ENCODE peak calls at places on chromosomes 7 and 10, in four cellular contexts. Q is transverse colon, D is SK-N-MC, E is stomach. I is an unnamed sample.
A peak's percentile ranks its signal among the peaks of the same experiment; 100 is the strongest.

GRCh38 chr10:61669849-61670248 is 7.1 kb downstream of the CABCOCO1 start:
- DNase-seq in Q (no peak), D (no peak), E (no peak), I (no peak)

GRCh38 chr10:86411281-86411841 is 44.8 kb upstream of the GRID1 start:
- DNase-seq in Q (no peak), D (no peak), E (no peak), I (no peak)

GRCh38 chr10:76231258-76231934 is 800.0 kb downstream of the LRMDA start:
- DNase-seq in Q (no peak), D (no peak), E (no peak), I (no peak)

GRCh38 chr7:105985250-105985649 is 22.2 kb downstream of the CDHR3 start:
- DNase-seq in Q (no peak), D (no peak), E (no peak), I (no peak)

GRCh38 chr7:93877742-93878141 is 12.8 kb downstream of the TFPI2 start:
- DNase-seq in Q (no peak), D (no peak), E (no peak), I (no peak)

GRCh38 chr10:4672199-4672598 is 153.8 kb upstream of the AKR1E2 start:
- DNase-seq in Q (no peak), D (no peak), E (no peak), I (no peak)

GRCh38 chr7:6260291-6261183 is 11.9 kb downstream of the CYTH3 start:
- DNase-seq in Q (no peak), D (no peak), E (no peak), I (no peak)

GRCh38 chr7:19051767-19052375 is 65.6 kb downstream of the TWIST1 start:
- DNase-seq in Q (peak; percentile 18), D (no peak), E (peak; percentile 37), I (no peak)

GRCh38 chr7:27191716-27192545 is 6.9 kb upstream of the HOXA11 start:
- DNase-seq in Q (peak; percentile 48), D (no peak), E (peak; percentile 24), I (peak; percentile 91)

GRCh38 chr7:157412021-157412443 is 75.2 kb downstream of the DNAJB6 start:
- DNase-seq in Q (no peak), D (no peak), E (no peak), I (no peak)

GRCh38 chr10:119826777-119827176 is 45.9 kb downstream of the MCMBP start:
- DNase-seq in Q (no peak), D (no peak), E (no peak), I (no peak)

GRCh38 chr7:84693483-84693882 is 493.4 kb downstream of the SEMA3D start:
- DNase-seq in Q (no peak), D (no peak), E (no peak), I (no peak)

GRCh38 chr10:132322621-132323048 is 9.4 kb upstream of the LRRC27 start:
- DNase-seq in Q (no peak), D (no peak), E (no peak), I (peak; percentile 52)

GRCh38 chr10:132314336-132314735 is 6.6 kb upstream of the STK32C start:
- DNase-seq in Q (no peak), D (no peak), E (no peak), I (no peak)

GRCh38 chr10:132320776-132321469 is 11.1 kb upstream of the LRRC27 start:
- DNase-seq in Q (no peak), D (no peak), E (no peak), I (no peak)

GRCh38 chr10:132321726-132322125 is 10.3 kb upstream of the LRRC27 start:
- DNase-seq in Q (no peak), D (no peak), E (no peak), I (peak; percentile 50)

DNA sequence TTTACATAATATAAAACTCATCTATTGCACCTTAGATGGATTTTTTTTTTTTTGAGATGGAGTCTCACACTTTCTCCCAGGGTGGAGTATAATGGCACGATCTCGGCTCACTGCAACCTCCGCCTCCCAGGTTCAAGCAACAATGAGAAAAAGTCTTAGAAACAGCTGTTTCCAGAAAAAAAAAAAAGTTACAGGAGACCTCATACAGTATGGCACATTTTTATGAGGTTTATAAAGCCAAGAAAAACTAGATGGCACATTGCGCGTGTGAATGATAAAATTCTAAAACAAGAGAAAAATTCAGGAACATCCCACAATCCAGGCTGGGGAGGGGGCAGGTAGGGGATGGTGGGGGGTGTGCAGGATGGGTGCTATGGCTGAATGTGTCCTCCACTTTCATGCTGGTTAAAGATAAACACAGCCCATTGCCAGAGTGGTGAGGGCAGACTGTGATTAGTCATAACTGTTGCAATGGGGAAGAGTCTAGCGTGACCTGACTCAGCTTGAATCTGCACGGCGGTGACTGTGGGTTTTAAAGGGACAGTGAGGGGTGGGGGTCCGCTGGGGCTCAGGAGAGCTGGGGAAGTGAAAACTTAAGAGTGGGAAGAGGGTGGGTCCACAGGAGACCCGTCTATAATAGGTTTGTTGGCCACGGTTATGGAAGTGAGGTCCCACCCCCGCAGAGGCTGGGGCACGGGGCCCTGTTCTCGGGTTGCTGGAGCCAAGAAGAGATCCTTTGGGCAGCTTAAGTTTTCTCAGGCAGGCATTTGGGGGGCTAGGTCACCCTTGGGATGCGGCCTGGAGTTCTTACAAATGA is 11.9 kb upstream of the LRRC27 start:
- DNase-seq in Q (no peak), D (no peak), E (no peak), I (no peak)
- TF ChIP-seq POLR2AphosphoS5 in Q (no peak), D (no peak), E (no peak), I (no peak)

GRCh38 chr10:12876266-12876665 is 125.2 kb downstream of the CCDC3 start:
- DNase-seq in Q (no peak), D (no peak), E (no peak), I (no peak)

GRCh38 chr10:12874501-12874900 is 127.0 kb downstream of the CCDC3 start:
- DNase-seq in Q (no peak), D (no peak), E (no peak), I (no peak)

GRCh38 chr10:12872577-12872976 is 128.9 kb downstream of the CCDC3 start:
- DNase-seq in Q (no peak), D (no peak), E (no peak), I (no peak)

GRCh38 chr10:12873172-12873571 is 128.3 kb downstream of the CCDC3 start:
- DNase-seq in Q (no peak), D (no peak), E (no peak), I (no peak)

GRCh38 chr10:12875100-12875499 is 126.4 kb downstream of the CCDC3 start:
- DNase-seq in Q (no peak), D (no peak), E (no peak), I (no peak)
- TF ChIP-seq POLR2AphosphoS5 in Q (peak; percentile 16), D (no peak), E (no peak), I (no peak)

GRCh38 chr7:52973126-52973525 is 62.3 kb upstream of the POM121L12 start:
- DNase-seq in Q (no peak), D (no peak), E (no peak), I (no peak)
- TF ChIP-seq POLR2AphosphoS5 in Q (no peak), D (no peak), E (no peak), I (no peak)

DNA sequence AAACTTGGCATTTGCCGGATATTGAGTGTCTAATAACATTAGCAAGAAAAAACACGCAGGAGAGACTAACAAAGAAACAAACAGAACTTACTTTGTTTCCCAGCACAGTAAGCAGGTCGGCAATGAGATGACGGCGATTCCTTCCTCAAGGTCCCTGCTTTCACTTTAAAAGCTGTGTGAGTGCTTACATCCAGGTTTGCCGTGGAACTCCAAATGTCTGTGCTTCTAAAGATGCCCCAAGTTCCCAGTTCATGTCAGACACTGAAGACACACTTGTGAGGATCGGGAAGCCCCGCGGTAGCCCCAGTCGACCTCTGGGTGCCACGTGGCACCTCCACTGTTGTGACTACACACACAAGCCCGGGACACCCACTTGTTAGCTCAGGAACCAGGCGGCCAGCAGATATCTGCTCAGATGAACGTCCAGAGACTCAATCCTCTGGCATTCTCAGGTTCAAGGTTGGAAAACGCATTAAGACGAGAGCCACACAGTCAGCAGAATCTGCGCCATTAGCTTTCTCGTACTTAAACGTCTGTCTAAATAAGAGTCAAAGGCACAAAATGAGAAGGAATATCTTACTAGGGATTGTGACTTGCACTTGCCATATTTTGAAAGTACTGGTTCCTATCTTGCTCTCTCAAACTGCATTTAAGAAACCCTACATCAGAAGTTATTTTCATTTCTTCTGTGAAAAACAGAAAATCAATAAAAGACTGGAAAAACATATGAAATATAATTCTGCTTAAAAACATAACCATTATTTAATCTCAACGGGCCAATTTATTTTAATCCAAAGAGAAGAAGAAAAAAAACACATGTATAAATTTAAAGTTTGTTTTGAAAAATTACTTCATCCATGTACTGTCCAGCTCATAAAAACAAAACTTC is 207.6 kb upstream of the KLF14 start:
- DNase-seq in Q (peak; percentile 72), D (no peak), E (peak; percentile 67), I (no peak)
- TF ChIP-seq POLR2AphosphoS5 in Q (peak; percentile 61), D (peak; percentile 58), E (no peak), I (no peak)

DNA sequence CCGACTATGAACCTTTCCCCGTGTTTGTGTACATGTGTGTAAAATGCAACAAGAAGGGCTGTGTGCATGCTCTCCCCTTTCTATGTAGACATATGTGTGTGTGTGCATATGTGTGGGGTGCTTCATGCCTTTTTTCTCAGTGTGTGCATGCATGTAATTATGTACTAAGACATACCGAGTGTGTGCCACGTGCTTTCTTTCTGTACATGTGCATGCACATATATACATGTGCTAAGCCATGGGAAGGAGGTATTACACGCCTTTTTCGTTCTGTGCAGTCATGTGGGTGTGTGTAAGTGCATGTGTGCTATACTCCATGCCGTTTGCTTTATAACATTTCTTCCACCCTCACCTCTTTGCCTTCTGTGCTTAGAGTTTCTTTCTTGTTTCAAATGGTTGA is 544.3 kb downstream of the TNS3 start:
- DNase-seq in Q (no peak), D (no peak), E (no peak), I (no peak)
- TF ChIP-seq POLR2AphosphoS5 in Q (no peak), D (no peak), E (no peak), I (no peak)

GRCh38 chr10:92742331-92743228 is 52.8 kb downstream of the HHEX start:
- DNase-seq in Q (peak; percentile 26), D (no peak), E (no peak), I (no peak)
- TF ChIP-seq POLR2AphosphoS5 in Q (no peak), D (no peak), E (no peak), I (no peak)

GRCh38 chr10:28220811-28221210 is 82.1 kb downstream of the MPP7 start:
- DNase-seq in Q (no peak), D (no peak), E (no peak), I (no peak)

GRCh38 chr10:28214185-28214584 is 88.7 kb downstream of the MPP7 start:
- DNase-seq in Q (no peak), D (no peak), E (no peak), I (no peak)

GRCh38 chr10:28219241-28219640 is 83.6 kb downstream of the MPP7 start:
- DNase-seq in Q (no peak), D (no peak), E (no peak), I (no peak)

GRCh38 chr10:28215930-28216329 is 86.9 kb downstream of the MPP7 start:
- DNase-seq in Q (peak; percentile 80), D (no peak), E (no peak), I (no peak)

GRCh38 chr10:28217848-28218247 is 85.0 kb downstream of the MPP7 start:
- DNase-seq in Q (no peak), D (no peak), E (no peak), I (no peak)
- TF ChIP-seq POLR2AphosphoS5 in Q (no peak), D (no peak), E (no peak), I (no peak)